ENCODE peak calls at places on chromosomes 6 and 20, in eight cellular contexts. P is adipocyte; C is T-cell; W is stimulated activated CD8-positive, alpha-beta memory T cell treated with anti-CD3 and anti-CD28 coated beads, Interleukin-15, amount 100 ng/mL, for 1 hour; F is psoas muscle; D is globus pallidus; M is fibroblast of mammary gland; X is stimulated activated naive CD4-positive, alpha-beta T cell. L is an unnamed sample.

GRCh38 chr20:57167971-57168693 is 98.3 kb downstream of the BMP7 start:
- DNase-seq in W (no peak), F (no peak), D (peak; percentile 29), M (no peak), X (no peak), C (no peak), P (no peak), L (no peak)

GRCh38 chr6:81487489-81487888 is 265.0 kb downstream of the TENT5A start:
- DNase-seq in M (peak; percentile 40), C (no peak), X (no peak), D (peak; percentile 84), W (no peak), F (no peak), P (no peak), L (no peak)

GRCh38 chr20:46060301-46060881 is 29.4 kb downstream of the NCOA5 start:
- DNase-seq in C (no peak), W (no peak), F (no peak), P (no peak), X (no peak), D (peak; percentile 58), M (no peak), L (no peak)

GRCh38 chr6:1477432-1478090 is 88.2 kb downstream of the FOXF2 start:
- DNase-seq in D (no peak), P (peak; percentile 97), C (no peak), W (no peak), M (peak; percentile 86), F (no peak), X (no peak), L (no peak)

GRCh38 chr6:131823276-131823902 is 15.6 kb downstream of the ENPP1 start:
- DNase-seq in F (no peak), X (no peak), P (peak; percentile 66), D (no peak), C (no peak), M (no peak), W (no peak), L (no peak)

GRCh38 chr20:9912858-9913434 is 74.1 kb upstream of the PAK5 start:
- DNase-seq in P (peak; percentile 77), C (no peak), X (no peak), F (peak; percentile 17), W (peak; percentile 4), M (peak; percentile 51), D (peak; percentile 48), L (peak; percentile 27)

GRCh38 chr20:47370214-47370613 is 13.7 kb upstream of the ZMYND8 start:
- DNase-seq in C (no peak), P (no peak), D (no peak), M (no peak), F (no peak), W (no peak), X (no peak), L (no peak)

GRCh38 chr6:163438940-163439335 is 24.4 kb downstream of the QKI start:
- DNase-seq in F (peak; percentile 46), C (peak; percentile 6), D (no peak), X (no peak), M (no peak), P (no peak), W (peak; percentile 11), L (peak; percentile 52)

GRCh38 chr20:47146703-47147102 is 209.8 kb downstream of the ZMYND8 start:
- DNase-seq in D (no peak), P (peak; percentile 73), X (no peak), W (no peak), C (no peak), M (peak; percentile 16), F (no peak), L (no peak)

L was measured in mucosa of descending colon.